ENCODE peak calls at places on chromosomes 16 and 17, in ten cellular contexts. One of them, this sample, is unnamed.
A peak's percentile ranks its signal among the peaks of the same experiment; 100 is the strongest.

GRCh38 chr17:5272313-5272712 is 9.8 kb upstream of the RABEP1 start:
- DNase-seq in HT1080: no peak
- DNase-seq in T-helper 22 cell: no peak
- DNase-seq in NCI-H1092 treated with DMSO at 0.1 percent for 48 hours: no peak
- DNase-seq in effector memory CD4-positive, alpha-beta T cell: no peak
- DNase-seq in RWPE1: no peak
- DNase-seq in stimulated activated naive CD4-positive, alpha-beta T cell: no peak
- DNase-seq in activated CD4-positive, alpha-beta T cell treated with anti-CD3 and anti-CD28 coated beads, Interleukin-2, amount 50 U/mL, for 1 hour: no peak
- DNase-seq in Calu3: no peak
- DNase-seq in non-pigmented ciliary epithelial cell: no peak
- DNase-seq in this sample: no peak

GRCh38 chr16:75000481-75001081 is 1.8 kb downstream of the ZNRF1 start:
- DNase-seq in HT1080: no peak
- DNase-seq in T-helper 22 cell: no peak
- DNase-seq in NCI-H1092 treated with DMSO at 0.1 percent for 48 hours: peak; percentile 29
- DNase-seq in effector memory CD4-positive, alpha-beta T cell: no peak
- DNase-seq in RWPE1: peak; percentile 20
- DNase-seq in stimulated activated naive CD4-positive, alpha-beta T cell: no peak
- DNase-seq in activated CD4-positive, alpha-beta T cell treated with anti-CD3 and anti-CD28 coated beads, Interleukin-2, amount 50 U/mL, for 1 hour: no peak
- DNase-seq in Calu3: peak; percentile 28
- DNase-seq in non-pigmented ciliary epithelial cell: no peak
- DNase-seq in this sample: no peak

GRCh38 chr16:72915331-72915730 is 132.6 kb downstream of the ZFHX3 start:
- DNase-seq in HT1080: no peak
- DNase-seq in T-helper 22 cell: no peak
- DNase-seq in NCI-H1092 treated with DMSO at 0.1 percent for 48 hours: no peak
- DNase-seq in effector memory CD4-positive, alpha-beta T cell: no peak
- DNase-seq in RWPE1: no peak
- DNase-seq in stimulated activated naive CD4-positive, alpha-beta T cell: no peak
- DNase-seq in activated CD4-positive, alpha-beta T cell treated with anti-CD3 and anti-CD28 coated beads, Interleukin-2, amount 50 U/mL, for 1 hour: no peak
- DNase-seq in Calu3: no peak
- DNase-seq in non-pigmented ciliary epithelial cell: no peak
- DNase-seq in this sample: no peak

GRCh38 chr16:2879854-2880508 is 3.0 kb upstream of the FLYWCH2 start:
- DNase-seq in HT1080: no peak
- DNase-seq in T-helper 22 cell: no peak
- DNase-seq in NCI-H1092 treated with DMSO at 0.1 percent for 48 hours: no peak
- DNase-seq in effector memory CD4-positive, alpha-beta T cell: no peak
- DNase-seq in RWPE1: no peak
- DNase-seq in stimulated activated naive CD4-positive, alpha-beta T cell: no peak
- DNase-seq in activated CD4-positive, alpha-beta T cell treated with anti-CD3 and anti-CD28 coated beads, Interleukin-2, amount 50 U/mL, for 1 hour: no peak
- DNase-seq in Calu3: no peak
- DNase-seq in non-pigmented ciliary epithelial cell: no peak
- DNase-seq in this sample: no peak

GRCh38 chr17:61117983-61118382 is 281.7 kb upstream of the TBX2 start:
- DNase-seq in HT1080: no peak
- DNase-seq in T-helper 22 cell: no peak
- DNase-seq in NCI-H1092 treated with DMSO at 0.1 percent for 48 hours: no peak
- DNase-seq in effector memory CD4-positive, alpha-beta T cell: no peak
- DNase-seq in RWPE1: no peak
- DNase-seq in stimulated activated naive CD4-positive, alpha-beta T cell: no peak
- DNase-seq in activated CD4-positive, alpha-beta T cell treated with anti-CD3 and anti-CD28 coated beads, Interleukin-2, amount 50 U/mL, for 1 hour: no peak
- DNase-seq in Calu3: no peak
- DNase-seq in non-pigmented ciliary epithelial cell: no peak
- DNase-seq in this sample: no peak

GRCh38 chr16:61814716-61815347 is 221.4 kb downstream of the CDH8 start:
- DNase-seq in HT1080: no peak
- DNase-seq in T-helper 22 cell: no peak
- DNase-seq in NCI-H1092 treated with DMSO at 0.1 percent for 48 hours: no peak
- DNase-seq in effector memory CD4-positive, alpha-beta T cell: no peak
- DNase-seq in RWPE1: no peak
- DNase-seq in stimulated activated naive CD4-positive, alpha-beta T cell: no peak
- DNase-seq in activated CD4-positive, alpha-beta T cell treated with anti-CD3 and anti-CD28 coated beads, Interleukin-2, amount 50 U/mL, for 1 hour: no peak
- DNase-seq in Calu3: no peak
- DNase-seq in non-pigmented ciliary epithelial cell: no peak
- DNase-seq in this sample: no peak

GRCh38 chr17:48547839-48548686 is 3.2 kb upstream of the HOXB2 start:
- DNase-seq in HT1080: no peak
- DNase-seq in T-helper 22 cell: peak; percentile 45
- DNase-seq in NCI-H1092 treated with DMSO at 0.1 percent for 48 hours: no peak
- DNase-seq in effector memory CD4-positive, alpha-beta T cell: no peak
- DNase-seq in RWPE1: no peak
- DNase-seq in stimulated activated naive CD4-positive, alpha-beta T cell: peak; percentile 39
- DNase-seq in activated CD4-positive, alpha-beta T cell treated with anti-CD3 and anti-CD28 coated beads, Interleukin-2, amount 50 U/mL, for 1 hour: peak; percentile 35
- DNase-seq in Calu3: peak; percentile 38
- DNase-seq in non-pigmented ciliary epithelial cell: no peak
- DNase-seq in this sample: no peak

GRCh38 chr17:76672270-76672851 is 28.8 kb upstream of the ST6GALNAC1 start:
- DNase-seq in HT1080: no peak
- DNase-seq in T-helper 22 cell: no peak
- DNase-seq in NCI-H1092 treated with DMSO at 0.1 percent for 48 hours: peak; percentile 44
- DNase-seq in effector memory CD4-positive, alpha-beta T cell: no peak
- DNase-seq in RWPE1: peak; percentile 20
- DNase-seq in stimulated activated naive CD4-positive, alpha-beta T cell: no peak
- DNase-seq in activated CD4-positive, alpha-beta T cell treated with anti-CD3 and anti-CD28 coated beads, Interleukin-2, amount 50 U/mL, for 1 hour: no peak
- DNase-seq in Calu3: no peak
- DNase-seq in non-pigmented ciliary epithelial cell: no peak
- DNase-seq in this sample: peak; percentile 3

GRCh38 chr17:56917559-56918296 is 3.9 kb upstream of the TRIM25 start:
- DNase-seq in HT1080: no peak
- DNase-seq in T-helper 22 cell: no peak
- DNase-seq in NCI-H1092 treated with DMSO at 0.1 percent for 48 hours: no peak
- DNase-seq in effector memory CD4-positive, alpha-beta T cell: no peak
- DNase-seq in RWPE1: no peak
- DNase-seq in stimulated activated naive CD4-positive, alpha-beta T cell: no peak
- DNase-seq in activated CD4-positive, alpha-beta T cell treated with anti-CD3 and anti-CD28 coated beads, Interleukin-2, amount 50 U/mL, for 1 hour: no peak
- DNase-seq in Calu3: no peak
- DNase-seq in non-pigmented ciliary epithelial cell: no peak
- DNase-seq in this sample: no peak